ENCODE peak calls at places on chromosomes 12 and 14, in ten cellular contexts. S is brain microvascular endothelial cell; Y is tibial artery; J is effector memory CD4-positive, alpha-beta T cell; U is OCI-LY7; O is cardiac muscle cell; T is spleen; C is CD8-positive, alpha-beta T cell; P is stomach; W is adrenal gland. G is an unnamed sample. For H3K36me3, the result is how much of the 10 kb centered on the place peaks cover.

GRCh38 chr12:111767362-111768158 is 827 bp downstream of the ALDH2 start:
- DNase-seq in T (no peak), W (no peak), Y (no peak), P (no peak), U (no peak), O (peak), C (no peak), J (no peak), S (no peak), G (peak)

GRCh38 chr14:95739356-95739755 is 25.4 kb upstream of the TCL1A start:
- DNase-seq in C (no peak), T (no peak), J (no peak), W (no peak), U (no peak), S (no peak), Y (no peak), P (no peak), O (no peak), G (no peak)

GRCh38 chr12:14256555-14257169 is 108.8 kb upstream of the ATF7IP start:
- DNase-seq in T (peak), O (peak), U (peak), J (peak), C (peak), S (peak), W (peak), P (peak), Y (peak), G (peak)

GRCh38 chr12:21813125-21813524 is 38.6 kb upstream of the KCNJ8 start:
- DNase-seq in Y (no peak), W (no peak), C (no peak), P (no peak), O (no peak), U (no peak), S (no peak), T (no peak), J (no peak), G (no peak)

GRCh38 chr14:74620497-74620921 is 8.5 kb upstream of the LTBP2 start:
- DNase-seq in W (no peak), P (no peak), U (no peak), S (peak), J (peak), T (no peak), O (peak), C (no peak), Y (no peak), G (peak)

GRCh38 chr12:52765702-52766101 is 11.4 kb downstream of the KRT76 start:
- DNase-seq in C (no peak), W (no peak), P (no peak), O (no peak), S (no peak), T (no peak), J (no peak), U (no peak), Y (no peak), G (no peak)

GRCh38 chr12:43111608-43112007 is 440.4 kb downstream of the ADAMTS20 start:
- DNase-seq in S (peak), P (no peak), T (no peak), C (no peak), U (no peak), W (no peak), J (no peak), O (peak), Y (no peak), G (no peak)

GRCh38 chr12:127008758-127009403 is 1258.1 kb upstream of the TMEM132C start:
- DNase-seq in Y (no peak), T (no peak), U (no peak), P (no peak), W (no peak), J (no peak), S (no peak), O (no peak), C (no peak), G (no peak)

GRCh38 chr12:119179335-119180021 is 747 bp downstream of the HSPB8 start:
- DNase-seq in O (peak), C (no peak), U (no peak), W (no peak), Y (no peak), P (peak), T (no peak), J (no peak), S (peak), G (peak)

GRCh38 chr12:42332301-42332894 is 6.4 kb downstream of the PPHLN1 start:
- DNase-seq in S (peak), P (no peak), Y (no peak), O (peak), T (no peak), U (peak), C (no peak), W (no peak), J (no peak), G (peak)

GRCh38 chr12:6178981-6179761 is 21.0 kb upstream of the CD9 start:
- DNase-seq in U (no peak), Y (no peak), S (peak), J (no peak), T (peak), W (no peak), C (no peak), P (no peak), O (peak), G (peak)

GRCh38 chr12:67006612-67007011 is 262.5 kb upstream of the CAND1 start:
- DNase-seq in S (no peak), O (no peak), T (no peak), W (no peak), U (no peak), C (no peak), J (no peak), Y (no peak), P (no peak), G (no peak)

GRCh38 chr14:64970776-64971451 is 1.2 kb downstream of the RAB15 start:
- DNase-seq in P (no peak), U (no peak), T (no peak), O (no peak), S (no peak), C (no peak), Y (no peak), W (no peak), J (no peak), G (peak)

GRCh38 chr12:20492251-20492728 is 124.0 kb downstream of the PDE3A start:
- DNase-seq in J (no peak), C (no peak), P (no peak), S (peak), O (peak), U (no peak), Y (no peak), W (no peak), T (no peak), G (peak)

GRCh38 chr12:5513406-5513805 is 81.5 kb downstream of the NTF3 start:
- DNase-seq in O (no peak), W (no peak), P (no peak), Y (no peak), S (no peak), J (no peak), U (no peak), T (no peak), C (peak), G (no peak)

GRCh38 chr14:56205906-56206305 is 87.7 kb downstream of the PELI2 start:
- DNase-seq in Y (no peak), J (no peak), P (no peak), T (no peak), S (no peak), C (no peak), O (no peak), W (no peak), U (no peak), G (no peak)

GRCh38 chr14:90805662-90806548 is 10.3 kb downstream of the TTC7B start:
- DNase-seq in P (no peak), W (no peak), U (no peak), J (no peak), Y (no peak), O (peak), C (no peak), T (no peak), S (no peak), G (no peak)

GRCh38 chr14:45227566-45227965 is 25.4 kb downstream of the MIS18BP1 start:
- DNase-seq in Y (no peak), T (no peak), W (no peak), U (no peak), J (no peak), P (no peak), O (no peak), S (no peak), C (no peak), G (no peak)
- H3K36me3 ChIP-seq in Y (under half), T (under half), W (under half), U (half or more), J (under half), P (half or more), O (under half), S (under half), C (under half), G (under half)

DNA sequence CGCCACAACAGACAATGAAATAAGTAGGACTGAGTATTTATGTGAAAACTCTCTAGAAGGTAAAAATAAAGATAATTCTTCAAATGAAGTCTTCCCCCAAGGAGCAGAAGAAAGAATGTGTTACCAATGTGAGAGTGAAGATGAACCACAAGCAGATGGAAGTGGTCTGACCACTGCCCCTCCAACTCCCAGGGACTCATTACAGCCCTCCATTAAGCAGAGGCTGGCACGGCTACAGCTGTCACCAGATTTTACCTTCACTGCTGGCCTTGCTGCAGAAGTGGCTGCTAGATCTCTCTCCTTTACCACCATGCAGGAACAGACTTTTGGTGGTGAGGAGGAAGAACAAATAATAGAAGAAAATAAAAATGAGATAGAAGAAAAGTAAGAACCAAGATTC is 82.7 kb downstream of the VEZT start:
- DNase-seq in T (no peak), S (no peak), J (no peak), W (no peak), C (no peak), P (no peak), Y (no peak), U (no peak), O (no peak), G (no peak)
- H3K36me3 ChIP-seq in T (under half), S (under half), J (under half), W (under half), C (under half), P (half or more), Y (half or more), U (half or more), O (half or more), G (under half)

DNA sequence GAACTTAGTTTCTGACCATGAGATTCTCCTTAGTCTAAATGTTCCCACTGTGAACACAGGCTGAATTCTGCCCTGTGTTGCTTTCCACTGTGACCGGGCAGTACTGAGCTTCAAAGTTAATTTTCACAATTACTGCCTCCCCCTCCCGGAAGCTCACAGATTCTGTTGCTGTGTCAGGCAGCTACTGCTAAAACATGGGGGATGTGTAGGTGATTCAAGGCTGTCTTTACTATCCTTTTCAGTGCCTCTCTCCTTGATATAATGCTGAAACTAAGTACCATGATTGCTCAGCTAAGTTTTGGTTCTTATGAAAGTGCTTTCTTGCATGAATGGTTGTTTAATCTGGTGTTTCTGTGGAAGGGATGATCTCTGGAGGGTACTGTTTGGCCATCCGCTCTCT is 428.3 kb upstream of the NOVA1 start:
- DNase-seq in J (no peak), S (no peak), T (no peak), O (no peak), W (no peak), U (no peak), Y (no peak), P (no peak), C (no peak), G (no peak)
- H3K36me3 ChIP-seq in J (under half), S (under half), T (under half), O (under half), W (under half), U (under half), Y (under half), P (under half), C (under half), G (under half)

GRCh38 chr14:105455766-105456660 is 18.6 kb upstream of the CRIP2 start:
- DNase-seq in J (no peak), U (no peak), P (no peak), S (no peak), O (no peak), T (no peak), C (no peak), W (no peak), Y (no peak), G (no peak)
- H3K36me3 ChIP-seq in J (under half), U (half or more), P (half or more), S (under half), O (under half), T (under half), C (under half), W (half or more), Y (half or more), G (under half)